ENCODE peak calls at places on chromosomes 7 and 10, in six cellular contexts. One of them, this sample, is unnamed.

GRCh38 chr7:141916099-141916498 is at the start of gene OR9A4:
- DNase-seq in H1: no peak
- DNase-seq in mesenchymal stem cell: no peak
- DNase-seq in neuronal stem cell: no peak
- DNase-seq in trophoblast cell: no peak
- DNase-seq in H9: no peak
- DNase-seq in this sample: no peak

GRCh38 chr10:101096378-101096777 is 34.6 kb downstream of the KAZALD1 start:
- DNase-seq in H1: no peak
- DNase-seq in mesenchymal stem cell: no peak
- DNase-seq in neuronal stem cell: no peak
- DNase-seq in trophoblast cell: no peak
- DNase-seq in H9: no peak
- DNase-seq in this sample: no peak

GRCh38 chr7:155456772-155457543 is 971 bp upstream of the EN2 start:
- DNase-seq in H1: no peak
- DNase-seq in mesenchymal stem cell: peak
- DNase-seq in neuronal stem cell: no peak
- DNase-seq in trophoblast cell: peak
- DNase-seq in H9: peak
- DNase-seq in this sample: peak

GRCh38 chr7:149422065-149422913 is 38.6 kb downstream of the ZNF777 start:
- DNase-seq in H1: no peak
- DNase-seq in mesenchymal stem cell: peak
- DNase-seq in neuronal stem cell: peak
- DNase-seq in trophoblast cell: peak
- DNase-seq in H9: peak
- DNase-seq in this sample: peak

GRCh38 chr10:24928163-24928562 is 24.2 kb downstream of the PRTFDC1 start:
- DNase-seq in H1: no peak
- DNase-seq in mesenchymal stem cell: no peak
- DNase-seq in neuronal stem cell: no peak
- DNase-seq in trophoblast cell: no peak
- DNase-seq in H9: no peak
- DNase-seq in this sample: no peak

GRCh38 chr7:44970521-44971051 is 8.2 kb downstream of the MYO1G start:
- DNase-seq in H1: no peak
- DNase-seq in mesenchymal stem cell: no peak
- DNase-seq in neuronal stem cell: no peak
- DNase-seq in trophoblast cell: no peak
- DNase-seq in H9: no peak
- DNase-seq in this sample: no peak

GRCh38 chr7:44313621-44314031 is 11.8 kb downstream of the CAMK2B start:
- DNase-seq in H1: no peak
- DNase-seq in mesenchymal stem cell: no peak
- DNase-seq in neuronal stem cell: no peak
- DNase-seq in trophoblast cell: no peak
- DNase-seq in H9: no peak
- DNase-seq in this sample: no peak

GRCh38 chr7:92044148-92044547 is 90.1 kb downstream of the CYP51A1 start:
- DNase-seq in H1: no peak
- DNase-seq in mesenchymal stem cell: no peak
- DNase-seq in neuronal stem cell: no peak
- DNase-seq in trophoblast cell: no peak
- DNase-seq in H9: no peak
- DNase-seq in this sample: no peak

GRCh38 chr7:7959979-7960670 is 8.5 kb upstream of the GLCCI1 start:
- DNase-seq in H1: no peak
- DNase-seq in mesenchymal stem cell: no peak
- DNase-seq in neuronal stem cell: no peak
- DNase-seq in trophoblast cell: no peak
- DNase-seq in H9: no peak
- DNase-seq in this sample: no peak

GRCh38 chr7:24455813-24456525 is 117.3 kb upstream of the PALS2 start:
- DNase-seq in H1: no peak
- DNase-seq in mesenchymal stem cell: peak
- DNase-seq in neuronal stem cell: no peak
- DNase-seq in trophoblast cell: no peak
- DNase-seq in H9: no peak
- DNase-seq in this sample: no peak

DNA sequence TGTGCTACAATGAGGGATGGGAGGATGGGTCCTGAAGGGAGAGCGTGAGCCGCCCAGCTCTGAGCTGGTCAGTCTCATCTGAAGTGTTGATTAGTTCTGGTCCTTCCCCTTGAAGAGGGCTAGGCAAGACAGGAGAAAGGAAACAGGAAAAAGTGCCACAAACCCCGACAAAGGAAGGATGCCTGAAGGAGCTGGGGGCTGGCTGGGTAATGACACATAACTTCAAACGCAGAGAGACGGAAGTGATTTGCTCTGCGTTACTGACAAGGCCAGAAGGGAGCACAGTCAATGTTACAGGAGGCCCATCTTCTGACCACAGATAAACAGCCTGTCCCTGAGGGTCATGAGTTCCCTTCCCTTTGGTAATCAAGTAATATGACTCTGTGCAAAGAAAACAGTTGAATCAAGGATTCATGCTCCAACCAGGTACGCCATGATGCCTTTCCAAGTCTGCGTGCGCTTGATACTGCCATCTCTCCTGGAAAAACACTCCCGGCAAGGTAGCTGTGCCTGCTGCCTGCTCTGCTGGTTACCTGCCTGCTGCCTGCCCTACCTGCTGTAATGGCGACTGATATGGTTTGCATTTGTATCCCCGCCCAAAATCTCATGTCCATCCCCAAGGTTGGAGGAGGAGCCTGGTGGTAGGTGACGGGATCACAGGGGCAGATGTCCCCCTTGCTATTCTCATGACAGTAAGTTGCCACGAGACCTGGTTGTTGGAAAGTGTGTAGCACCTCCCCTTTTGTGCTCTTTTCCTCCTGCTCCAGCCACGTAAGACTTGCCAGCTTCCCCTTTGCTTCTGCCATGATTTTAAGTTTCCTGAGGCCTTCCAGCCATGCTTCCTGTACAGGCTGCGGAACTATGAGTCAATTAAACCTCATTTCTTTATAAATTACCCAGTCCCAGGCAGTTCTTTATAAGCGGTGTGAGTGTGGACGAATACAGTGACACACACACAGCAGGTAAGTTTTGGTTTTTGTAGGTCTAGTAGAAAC is 57.9 kb downstream of the GRB10 start:
- DNase-seq in H1: no peak
- DNase-seq in mesenchymal stem cell: peak
- DNase-seq in neuronal stem cell: no peak
- DNase-seq in trophoblast cell: no peak
- DNase-seq in H9: peak
- DNase-seq in this sample: no peak
- H3K23ac ChIP-seq in H1: no peak
- H3K23ac ChIP-seq in mesenchymal stem cell: no peak
- H3K23ac ChIP-seq in neuronal stem cell: no peak
- H3K23ac ChIP-seq in trophoblast cell: no peak
- H3K23ac ChIP-seq in H9: no peak
- H3K23ac ChIP-seq in this sample: no peak

GRCh38 chr7:98852826-98853225 is 17.0 kb downstream of the TMEM130 start:
- DNase-seq in H1: no peak
- DNase-seq in mesenchymal stem cell: no peak
- DNase-seq in neuronal stem cell: no peak
- DNase-seq in trophoblast cell: peak
- DNase-seq in H9: no peak
- DNase-seq in this sample: peak

GRCh38 chr7:98848918-98849317 is 20.9 kb downstream of the TMEM130 start:
- DNase-seq in H1: no peak
- DNase-seq in mesenchymal stem cell: no peak
- DNase-seq in neuronal stem cell: no peak
- DNase-seq in trophoblast cell: no peak
- DNase-seq in H9: no peak
- DNase-seq in this sample: no peak
- H4K91ac ChIP-seq in H1: no peak
- H4K91ac ChIP-seq in mesenchymal stem cell: no peak
- H4K91ac ChIP-seq in neuronal stem cell: no peak
- H4K91ac ChIP-seq in trophoblast cell: no peak
- H4K91ac ChIP-seq in H9: no peak
- H4K91ac ChIP-seq in this sample: no peak

GRCh38 chr7:11078242-11078834 is 104.7 kb downstream of the PHF14 start:
- DNase-seq in H1: no peak
- DNase-seq in mesenchymal stem cell: no peak
- DNase-seq in neuronal stem cell: no peak
- DNase-seq in trophoblast cell: no peak
- DNase-seq in H9: no peak
- DNase-seq in this sample: no peak
- H3K23ac ChIP-seq in H1: no peak
- H3K23ac ChIP-seq in mesenchymal stem cell: no peak
- H3K23ac ChIP-seq in neuronal stem cell: no peak
- H3K23ac ChIP-seq in trophoblast cell: no peak
- H3K23ac ChIP-seq in H9: no peak
- H3K23ac ChIP-seq in this sample: no peak

GRCh38 chr7:133753513-133753912 is 373.6 kb upstream of the LRGUK start:
- DNase-seq in H1: no peak
- DNase-seq in mesenchymal stem cell: no peak
- DNase-seq in neuronal stem cell: no peak
- DNase-seq in trophoblast cell: peak
- DNase-seq in H9: no peak
- DNase-seq in this sample: no peak
- H4K91ac ChIP-seq in H1: no peak
- H4K91ac ChIP-seq in mesenchymal stem cell: no peak
- H4K91ac ChIP-seq in neuronal stem cell: no peak
- H4K91ac ChIP-seq in trophoblast cell: no peak
- H4K91ac ChIP-seq in H9: no peak
- H4K91ac ChIP-seq in this sample: no peak

GRCh38 chr10:68471586-68472408 is at the start of gene DNA2:
- DNase-seq in H1: peak
- DNase-seq in mesenchymal stem cell: peak
- DNase-seq in neuronal stem cell: peak
- DNase-seq in trophoblast cell: peak
- DNase-seq in H9: peak
- DNase-seq in this sample: peak
- H3K23ac ChIP-seq in H1: no peak
- H3K23ac ChIP-seq in mesenchymal stem cell: no peak
- H3K23ac ChIP-seq in neuronal stem cell: peak
- H3K23ac ChIP-seq in trophoblast cell: no peak
- H3K23ac ChIP-seq in H9: no peak
- H3K23ac ChIP-seq in this sample: peak

DNA sequence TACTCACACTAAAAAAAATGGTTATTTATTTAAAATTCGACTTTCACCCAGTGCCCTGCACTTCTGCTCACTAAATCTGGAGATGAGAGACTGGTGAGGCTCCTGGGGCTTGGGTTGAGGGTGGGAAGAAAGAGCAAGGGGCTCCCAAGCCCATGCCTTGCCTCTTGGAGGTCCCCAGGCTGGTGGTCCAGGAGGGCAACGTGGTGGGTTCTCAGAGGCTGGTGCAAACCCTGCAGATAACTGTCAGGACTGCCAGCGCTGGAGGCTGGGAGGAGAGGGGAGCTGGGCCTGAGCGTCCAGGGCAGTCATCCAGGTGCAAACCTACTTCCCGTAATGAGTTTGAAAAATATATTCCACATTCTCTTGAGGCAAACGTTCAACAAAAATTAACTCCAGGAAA is 528.3 kb downstream of the GLRX3 start:
- DNase-seq in H1: no peak
- DNase-seq in mesenchymal stem cell: no peak
- DNase-seq in neuronal stem cell: no peak
- DNase-seq in trophoblast cell: no peak
- DNase-seq in H9: no peak
- DNase-seq in this sample: no peak
- H4K91ac ChIP-seq in H1: no peak
- H4K91ac ChIP-seq in mesenchymal stem cell: no peak
- H4K91ac ChIP-seq in neuronal stem cell: no peak
- H4K91ac ChIP-seq in trophoblast cell: no peak
- H4K91ac ChIP-seq in H9: no peak
- H4K91ac ChIP-seq in this sample: no peak

GRCh38 chr7:148116195-148116594 is 474.4 kb upstream of the C7orf33 start:
- DNase-seq in H1: no peak
- DNase-seq in mesenchymal stem cell: no peak
- DNase-seq in neuronal stem cell: no peak
- DNase-seq in trophoblast cell: no peak
- DNase-seq in H9: no peak
- DNase-seq in this sample: no peak
- H3K23ac ChIP-seq in H1: no peak
- H3K23ac ChIP-seq in mesenchymal stem cell: no peak
- H3K23ac ChIP-seq in neuronal stem cell: no peak
- H3K23ac ChIP-seq in trophoblast cell: no peak
- H3K23ac ChIP-seq in H9: no peak
- H3K23ac ChIP-seq in this sample: no peak

This sample was measured in IMR-90.